ENCODE peak calls at places on chromosomes 13 and 19, in five cellular contexts. G, I, M, L and X are unnamed samples.

GRCh38 chr13:107348931-107349330 is 781.0 kb upstream of the ARGLU1 start:
- DNase-seq in M (no peak), G (peak; percentile 70), I (no peak), L (no peak), X (no peak)

GRCh38 chr19:2845107-2845506 is 3.8 kb downstream of the ZNF555 start:
- DNase-seq in I (no peak), M (no peak), L (no peak), G (no peak), X (no peak)

GRCh38 chr19:1035998-1036621 is 3.8 kb upstream of the ABCA7 start:
- DNase-seq in I (no peak), L (no peak), G (no peak), M (peak; percentile 32), X (no peak)

GRCh38 chr13:107866007-107866665 is 349.2 kb downstream of the LIG4 start:
- DNase-seq in L (no peak), I (no peak), G (peak; percentile 34), M (peak; percentile 65), X (peak; percentile 5)

GRCh38 chr19:18020212-18021067 is 12.5 kb downstream of the ARRDC2 start:
- DNase-seq in M (peak; percentile 7), G (peak; percentile 49), L (no peak), I (peak; percentile 51), X (no peak)

GRCh38 chr13:49497272-49497671 is 1.5 kb downstream of the PHF11 start:
- DNase-seq in M (no peak), I (no peak), L (no peak), G (no peak), X (no peak)

GRCh38 chr13:51423766-51424165 is 29.1 kb downstream of the INTS6 start:
- DNase-seq in I (no peak), L (no peak), G (no peak), M (no peak), X (no peak)

GRCh38 chr13:51033431-51034185 is 77.5 kb downstream of the C13orf42 start:
- DNase-seq in I (no peak), M (no peak), G (no peak), L (no peak), X (no peak)

GRCh38 chr13:87259479-87260083 is 411.6 kb upstream of the SLITRK5 start:
- DNase-seq in M (no peak), G (no peak), L (no peak), I (peak; percentile 8), X (peak; percentile 22)

GRCh38 chr19:9610484-9611113 is 10.4 kb downstream of the ZNF561 start:
- DNase-seq in I (no peak), G (no peak), M (no peak), L (no peak), X (peak; percentile 12)

GRCh38 chr19:52086481-52086880 is 9.1 kb downstream of the ZNF841 start:
- DNase-seq in G (peak; percentile 30), M (no peak), I (no peak), L (no peak), X (no peak)

GRCh38 chr13:31236211-31236786 is 36.5 kb downstream of the B3GLCT start:
- DNase-seq in L (no peak), G (peak; percentile 54), I (peak; percentile 31), M (peak; percentile 13), X (peak; percentile 26)

GRCh38 chr19:48041877-48042580 is 1.9 kb downstream of the CABP5 start:
- DNase-seq in I (no peak), M (no peak), L (no peak), G (no peak), X (no peak)

GRCh38 chr19:6056282-6056741 is 54.0 kb downstream of the RFX2 start:
- DNase-seq in I (peak; percentile 56), G (no peak), M (no peak), L (no peak), X (no peak)

GRCh38 chr19:17602217-17602616 is 46.8 kb downstream of the COLGALT1 start:
- DNase-seq in G (no peak), I (no peak), M (no peak), L (no peak), X (no peak)

GRCh38 chr13:88189724-88190123 is 518.6 kb downstream of the SLITRK5 start:
- DNase-seq in I (no peak), L (no peak), M (no peak), G (no peak), X (no peak)

GRCh38 chr13:49314344-49314882 is 66.7 kb downstream of the CDADC1 start:
- DNase-seq in M (no peak), G (peak; percentile 65), L (no peak), I (no peak), X (no peak)

GRCh38 chr19:34118879-34119748 is 53.2 kb upstream of the LSM14A start:
- DNase-seq in L (no peak), G (no peak), I (no peak), M (no peak), X (no peak)

GRCh38 chr19:58052256-58052655 is 6.8 kb upstream of the ZNF135 start:
- DNase-seq in M (no peak), G (no peak), L (no peak), I (no peak), X (no peak)

GRCh38 chr13:102091231-102091630 is 310.6 kb downstream of the FGF14 start:
- DNase-seq in I (no peak), L (peak; percentile 73), G (no peak), M (no peak), X (peak; percentile 39)

GRCh38 chr13:50140153-50140552 is 124.9 kb downstream of the KCNRG start:
- DNase-seq in L (no peak), M (no peak), I (no peak), G (no peak), X (no peak)

GRCh38 chr13:80339578-80339840 is 1.4 kb downstream of the SPRY2 start:
- DNase-seq in L (no peak), G (no peak), I (no peak), M (peak; percentile 11), X (no peak)

GRCh38 chr13:114140909-114141255 is 8.5 kb upstream of the RASA3 start:
- DNase-seq in I (no peak), M (no peak), L (no peak), G (no peak), X (no peak)

GRCh38 chr13:74006666-74007065 is 127.5 kb downstream of the KLF12 start:
- DNase-seq in G (no peak), L (no peak), I (no peak), M (no peak), X (no peak)

GRCh38 chr13:29260684-29261083 is 334.8 kb downstream of the SLC7A1 start:
- DNase-seq in M (no peak), G (no peak), L (no peak), I (no peak), X (no peak)

GRCh38 chr19:46524272-46524671 is 28.6 kb upstream of the PNMA8B start:
- DNase-seq in G (no peak), L (no peak), M (no peak), I (no peak), X (no peak)

GRCh38 chr13:81670048-81670447 is 1329.1 kb upstream of the SPRY2 start:
- DNase-seq in I (no peak), L (no peak), G (no peak), M (no peak), X (no peak)

GRCh38 chr13:24208314-24208713 is 47.8 kb downstream of the SPATA13 start:
- DNase-seq in I (no peak), L (no peak), G (peak; percentile 95), M (no peak), X (peak; percentile 46)

GRCh38 chr13:20702530-20702929 is 969 bp upstream of the IL17D start:
- DNase-seq in I (no peak), M (no peak), L (no peak), G (peak; percentile 28), X (no peak)

GRCh38 chr19:47886010-47886559 is at the start of gene SULT2A1:
- DNase-seq in L (no peak), G (no peak), M (no peak), I (peak; percentile 92), X (no peak)

DNA sequence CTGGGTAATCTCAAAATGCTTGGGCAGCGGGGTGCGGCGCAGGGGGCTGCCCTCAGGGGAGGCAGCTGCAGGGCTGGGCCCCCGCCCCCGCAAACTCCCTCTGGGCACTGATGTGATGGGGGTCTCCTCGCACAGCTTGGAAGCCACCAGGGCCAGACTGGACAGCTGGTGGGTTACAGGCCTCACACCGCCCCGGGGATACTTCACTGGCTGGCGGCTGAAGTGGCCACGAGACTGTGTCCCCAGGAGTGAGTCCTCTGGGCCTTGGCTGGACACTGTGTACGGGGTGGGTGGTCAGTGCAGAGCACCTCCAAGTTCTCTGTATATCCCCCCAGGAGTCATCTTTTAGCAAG is 2.0 kb upstream of the LPAR2 start:
- DNase-seq in G (no peak), I (no peak), L (no peak), M (no peak), X (no peak)
- TF ChIP-seq POLR2A in G (no peak), I (no peak), L (no peak), M (no peak), X (no peak)

GRCh38 chr19:20078696-20079095 is 896 bp downstream of the ZNF90 start:
- DNase-seq in G (peak; percentile 18), L (no peak), M (no peak), I (no peak), X (no peak)
- TF ChIP-seq MAFK in G (no peak), L (no peak), M (no peak), I (no peak), X (no peak)

DNA sequence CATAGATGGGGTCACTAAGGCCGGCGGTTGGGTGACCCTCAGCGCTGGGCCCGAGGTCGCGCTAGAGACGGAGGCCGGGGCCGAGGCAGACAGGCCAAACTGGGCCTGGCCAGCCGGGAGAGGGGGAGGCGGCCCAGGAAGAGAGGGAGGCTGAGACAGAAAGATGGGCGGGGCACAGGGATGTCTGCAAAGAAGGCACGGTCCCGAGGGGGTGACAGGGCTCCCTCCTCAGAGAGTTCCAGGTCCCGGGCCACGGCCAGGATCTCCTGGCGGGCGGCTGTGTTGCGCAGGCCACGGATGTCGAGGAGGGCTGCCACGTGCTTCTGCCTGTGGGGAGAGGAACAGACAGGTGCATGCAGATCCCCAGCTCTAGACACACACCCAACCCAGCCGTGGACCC is 32.2 kb downstream of the EXOC3L2 start:
- DNase-seq in L (no peak), I (no peak), M (no peak), G (no peak), X (no peak)
- TF ChIP-seq POLR2A in L (no peak), I (no peak), M (no peak), G (no peak), X (no peak)

GRCh38 chr13:97414392-97414791 is 19.6 kb upstream of the RAP2A start:
- DNase-seq in M (no peak), G (no peak), L (no peak), I (no peak), X (no peak)

GRCh38 chr13:97413694-97414093 is 20.3 kb upstream of the RAP2A start:
- DNase-seq in G (no peak), L (no peak), I (no peak), M (no peak), X (no peak)

GRCh38 chr13:97411894-97412460 is 22.0 kb upstream of the RAP2A start:
- DNase-seq in G (no peak), M (no peak), L (no peak), I (no peak), X (no peak)

GRCh38 chr13:97422118-97423054 is 11.6 kb upstream of the RAP2A start:
- DNase-seq in G (no peak), M (peak; percentile 15), L (no peak), I (no peak), X (no peak)

DNA sequence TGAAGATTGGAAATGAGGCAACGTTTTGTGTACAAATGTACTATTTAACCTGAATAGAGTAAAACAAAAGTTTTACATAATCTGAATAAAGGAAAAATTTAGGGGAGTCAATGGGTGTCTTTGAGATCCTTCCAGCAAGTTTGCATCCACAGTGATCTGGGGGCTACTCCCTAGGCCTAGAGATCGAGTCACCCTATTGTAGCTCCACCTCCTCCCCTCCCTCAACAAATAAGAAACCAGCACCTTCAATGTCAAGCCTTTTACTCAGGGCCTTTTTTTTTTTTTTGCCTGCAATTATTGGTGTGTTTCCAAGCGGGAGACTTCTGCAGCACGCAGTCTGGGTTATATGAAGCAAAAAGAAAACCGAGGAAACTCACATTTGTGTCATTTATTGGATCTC is 16.3 kb upstream of the RAP2A start:
- DNase-seq in G (no peak), M (no peak), I (no peak), L (no peak), X (no peak)
- TF ChIP-seq MAFK in G (no peak), M (no peak), I (no peak), L (no peak), X (no peak)